ENCODE peak calls at places on chromosomes 5 and 9, in nine cellular contexts. B is OCI-LY7; L is lower lobe of right lung; H is body of pancreas; I is left ventricle myocardium inferior; E is CD8-positive, alpha-beta memory T cell; F is CD4-positive, alpha-beta memory T cell; Z is uterus; C is IMR-90. D is an unnamed sample.

GRCh38 chr5:145855842-145856267 is 17.0 kb downstream of the GRXCR2 start:
- DNase-seq in B (no peak), L (no peak), H (no peak), I (no peak), E (no peak), F (no peak), Z (no peak), C (no peak), D (no peak)

GRCh38 chr5:177437623-177438022 is 9.0 kb upstream of the PRR7 start:
- DNase-seq in B (no peak), L (no peak), H (no peak), I (no peak), E (no peak), F (no peak), Z (no peak), C (no peak), D (no peak)

GRCh38 chr5:147017621-147018020 is 139.1 kb upstream of the PPP2R2B start:
- DNase-seq in B (no peak), L (no peak), H (no peak), I (no peak), E (no peak), F (no peak), Z (no peak), C (no peak), D (no peak)

GRCh38 chr5:129003232-129003631 is 37.9 kb downstream of the SLC27A6 start:
- DNase-seq in B (no peak), L (no peak), H (no peak), I (no peak), E (no peak), F (no peak), Z (no peak), C (no peak), D (no peak)

GRCh38 chr5:32302822-32303754 is 9.7 kb downstream of the MTMR12 start:
- DNase-seq in B (no peak), L (no peak), H (no peak), I (no peak), E (no peak), F (no peak), Z (no peak), C (no peak), D (no peak)

GRCh38 chr9:13568851-13569618 is 289.5 kb upstream of the MPDZ start:
- DNase-seq in B (no peak), L (no peak), H (no peak), I (peak), E (no peak), F (no peak), Z (no peak), C (no peak), D (peak)

GRCh38 chr5:96624631-96625030 is 37.5 kb upstream of the CAST start:
- DNase-seq in B (no peak), L (no peak), H (no peak), I (no peak), E (no peak), F (no peak), Z (no peak), C (no peak), D (no peak)

GRCh38 chr5:131957721-131958483 is 12.4 kb upstream of the MEIKIN start:
- DNase-seq in B (no peak), L (no peak), H (no peak), I (no peak), E (no peak), F (no peak), Z (no peak), C (no peak), D (no peak)

GRCh38 chr5:122392844-122393243 is 80.8 kb downstream of the SNCAIP start:
- DNase-seq in B (no peak), L (no peak), H (no peak), I (no peak), E (no peak), F (no peak), Z (no peak), C (peak), D (no peak)

GRCh38 chr5:52043543-52043942 is 660.3 kb downstream of the ISL1 start:
- DNase-seq in B (no peak), L (no peak), H (no peak), I (no peak), E (no peak), F (no peak), Z (no peak), C (no peak), D (no peak)

GRCh38 chr5:181035991-181036815 is 3.9 kb upstream of the BTNL9 start:
- DNase-seq in B (no peak), L (no peak), H (no peak), I (no peak), E (no peak), F (no peak), Z (no peak), C (no peak), D (no peak)

GRCh38 chr9:109108318-109108717 is 11.4 kb downstream of the TMEM245 start:
- DNase-seq in B (peak), L (no peak), H (no peak), I (no peak), E (no peak), F (no peak), Z (no peak), C (peak), D (no peak)

GRCh38 chr9:109110326-109111014 is 9.3 kb downstream of the TMEM245 start:
- DNase-seq in B (no peak), L (no peak), H (no peak), I (no peak), E (no peak), F (peak), Z (no peak), C (peak), D (no peak)

GRCh38 chr9:109109962-109110325 is 9.8 kb downstream of the TMEM245 start:
- DNase-seq in B (no peak), L (no peak), H (no peak), I (no peak), E (no peak), F (no peak), Z (no peak), C (no peak), D (no peak)

GRCh38 chr9:109113239-109113638 is 6.5 kb downstream of the TMEM245 start:
- DNase-seq in B (no peak), L (no peak), H (no peak), I (no peak), E (no peak), F (no peak), Z (no peak), C (no peak), D (no peak)

GRCh38 chr9:109107402-109108240 is 12.1 kb downstream of the TMEM245 start:
- DNase-seq in B (no peak), L (no peak), H (no peak), I (no peak), E (no peak), F (no peak), Z (no peak), C (peak), D (no peak)
- H3K27ac ChIP-seq in B (peak), L (peak), H (peak), I (peak), E (peak), F (no peak), Z (peak), C (peak), D (no peak)

DNA sequence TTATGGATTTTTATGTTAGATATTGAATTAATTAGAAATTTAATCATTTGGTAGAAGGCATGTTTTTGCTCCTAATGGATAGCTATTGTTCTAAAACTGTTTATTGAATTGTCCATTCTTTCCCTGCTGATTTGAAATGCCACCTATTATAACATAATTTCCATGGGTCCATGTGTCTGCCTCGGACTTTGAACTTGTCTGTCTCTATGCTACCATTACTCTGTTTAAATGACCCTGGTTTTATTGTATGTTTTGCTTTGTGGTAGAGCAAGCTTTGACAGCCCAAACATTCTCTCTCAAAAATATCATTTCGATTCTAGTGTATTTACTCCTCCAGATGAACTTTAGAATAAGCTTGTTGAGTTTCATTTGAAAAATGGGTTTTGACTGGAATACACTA is 120.6 kb downstream of the ARHGEF28 start:
- DNase-seq in B (no peak), L (no peak), H (no peak), I (no peak), E (no peak), F (no peak), Z (no peak), C (no peak), D (no peak)
- H3K4me3 ChIP-seq in B (no peak), L (no peak), H (no peak), I (no peak), E (no peak), F (no peak), Z (no peak), C (no peak), D (no peak)

DNA sequence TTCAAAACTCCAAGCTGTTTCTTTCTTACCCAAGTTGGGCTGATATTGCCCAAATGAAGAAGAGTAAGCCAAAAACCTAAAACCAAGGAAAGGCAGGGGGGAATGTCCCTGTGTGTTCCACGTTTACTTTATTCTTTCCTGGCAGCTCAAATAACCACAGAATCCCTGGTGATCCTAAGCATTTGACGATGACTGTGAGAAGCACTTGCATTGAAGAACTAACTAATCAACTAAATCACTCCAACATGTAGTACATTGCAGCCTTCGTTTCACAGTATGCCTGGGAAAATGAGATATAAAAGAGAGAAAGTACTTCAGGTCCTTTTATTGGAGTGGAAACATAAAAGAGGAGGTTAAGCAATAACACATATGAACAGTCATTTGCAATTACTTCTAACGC is 338.5 kb downstream of the TMEM167A start:
- DNase-seq in B (no peak), L (no peak), H (no peak), I (no peak), E (no peak), F (no peak), Z (no peak), C (no peak), D (no peak)
- H3K27ac ChIP-seq in B (no peak), L (no peak), H (no peak), I (no peak), E (no peak), F (no peak), Z (no peak), C (no peak), D (no peak)

GRCh38 chr9:129498451-129499376 is 122.2 kb downstream of the C9orf50 start:
- DNase-seq in B (no peak), L (no peak), H (peak), I (no peak), E (no peak), F (no peak), Z (no peak), C (no peak), D (no peak)
- H3K4me3 ChIP-seq in B (no peak), L (peak), H (no peak), I (peak), E (no peak), F (no peak), Z (peak), C (peak), D (peak)